ENCODE peak calls at places on chromosomes 7 and 10, in five cellular contexts. L is nucleus accumbens; Y is endodermal cell; J is NK-92 treated with Interleukin-12 subunit alpha and Interleukin-12 subunit beta, amount 100 ng/mL, for 24 hours; D is H4. H is an unnamed sample.

GRCh38 chr10:69883256-69883655 is 81.5 kb downstream of the COL13A1 start:
- DNase-seq in L (no peak), Y (peak; percentile 74), D (no peak), J (no peak), H (no peak)

GRCh38 chr10:124152139-124152780 is 58.9 kb upstream of the CHST15 start:
- DNase-seq in D (peak; percentile 79), L (peak; percentile 18), Y (peak; percentile 70), J (no peak), H (peak; percentile 73)

GRCh38 chr7:92781117-92781720 is 55.2 kb downstream of the CDK6 start:
- DNase-seq in J (no peak), Y (no peak), D (no peak), L (peak; percentile 77), H (no peak)

GRCh38 chr7:45215611-45216062 is 58.0 kb downstream of the RAMP3 start:
- DNase-seq in D (no peak), Y (peak; percentile 36), L (no peak), J (no peak), H (no peak)

GRCh38 chr7:107597953-107598352 is 17.9 kb downstream of the BCAP29 start:
- DNase-seq in D (no peak), J (no peak), Y (no peak), L (no peak), H (no peak)

GRCh38 chr10:79442171-79443040 is 3.0 kb downstream of the ZCCHC24 start:
- DNase-seq in J (no peak), Y (no peak), D (no peak), L (peak; percentile 97), H (no peak)

GRCh38 chr10:1846050-1846449 is 108.7 kb upstream of the ADARB2 start:
- DNase-seq in L (no peak), J (no peak), D (no peak), Y (no peak), H (no peak)

GRCh38 chr10:62381385-62382102 is 7.4 kb downstream of the ZNF365 start:
- DNase-seq in Y (no peak), L (peak; percentile 14), J (no peak), D (no peak), H (no peak)

GRCh38 chr10:22600516-22600915 is 113.9 kb downstream of the PIP4K2A start:
- DNase-seq in L (no peak), Y (no peak), D (no peak), J (no peak), H (no peak)

GRCh38 chr10:130215076-130215917 is 79.1 kb downstream of the GLRX3 start:
- DNase-seq in D (no peak), Y (peak; percentile 29), L (no peak), J (no peak), H (no peak)

H was measured in Panc1.